ENCODE peak calls at places on chromosomes 5 and 9, in seven cellular contexts. Z, O, L, Q, J, B and H are unnamed samples.

GRCh38 chr5:6090079-6090654 is 288.2 kb downstream of the MED10 start:
- DNase-seq in Q (no peak), B (no peak), O (no peak), J (no peak), Z (no peak), L (no peak), H (no peak)

GRCh38 chr5:54738118-54738972 is 220.8 kb downstream of the SNX18 start:
- DNase-seq in B (no peak), L (no peak), Z (no peak), Q (peak), O (no peak), J (peak), H (no peak)

GRCh38 chr5:110815916-110816605 is 77.3 kb downstream of the SLC25A46 start:
- DNase-seq in J (no peak), Z (no peak), L (no peak), Q (no peak), B (no peak), O (no peak), H (no peak)

GRCh38 chr5:138077064-138077696 is 6.7 kb upstream of the WNT8A start:
- DNase-seq in Q (peak), L (peak), B (no peak), J (peak), O (peak), Z (peak), H (peak)

GRCh38 chr9:7967851-7968250 is 168.3 kb upstream of the DMAC1 start:
- DNase-seq in B (no peak), O (no peak), L (no peak), Q (no peak), Z (no peak), J (no peak), H (no peak)

GRCh38 chr9:112505607-112506006 is 19.0 kb downstream of the KIAA1958 start:
- DNase-seq in L (no peak), O (no peak), Z (no peak), J (no peak), B (no peak), Q (no peak), H (no peak)

GRCh38 chr9:87725356-87725899 is 491 bp upstream of the CTSL start:
- DNase-seq in L (peak), Z (no peak), O (peak), J (no peak), Q (no peak), B (no peak), H (no peak)

GRCh38 chr5:150517272-150518152 is 9.6 kb downstream of the NDST1 start:
- DNase-seq in Z (no peak), L (no peak), B (no peak), Q (peak), J (peak), O (peak), H (no peak)

GRCh38 chr9:98869866-98870265 is 62.4 kb downstream of the GALNT12 start:
- DNase-seq in Z (no peak), Q (no peak), O (no peak), L (no peak), J (no peak), B (no peak), H (no peak)

GRCh38 chr9:131734165-131734610 is 5.7 kb downstream of the RAPGEF1 start:
- DNase-seq in Q (no peak), L (no peak), B (no peak), O (no peak), Z (peak), J (peak), H (no peak)

GRCh38 chr5:116571568-116572321 is 2.9 kb downstream of the SEMA6A start:
- DNase-seq in J (no peak), Q (no peak), B (no peak), L (peak), O (no peak), Z (no peak), H (no peak)

GRCh38 chr9:116928884-116929283 is 241.8 kb downstream of the TRIM32 start:
- DNase-seq in Q (no peak), B (no peak), L (peak), J (no peak), O (no peak), Z (no peak), H (no peak)

GRCh38 chr9:23581936-23582335 is 244.1 kb downstream of the ELAVL2 start:
- DNase-seq in B (no peak), L (no peak), Z (no peak), O (no peak), Q (no peak), J (no peak), H (no peak)

GRCh38 chr9:131264231-131264630 is 12.1 kb downstream of the FAM78A start:
- DNase-seq in J (no peak), B (no peak), Q (no peak), L (no peak), O (no peak), Z (no peak), H (no peak)

GRCh38 chr5:176619569-176620332 is 9.8 kb upstream of the GPRIN1 start:
- DNase-seq in J (no peak), L (no peak), O (no peak), Z (no peak), Q (no peak), B (no peak), H (no peak)

GRCh38 chr9:3398232-3398648 is 127.6 kb downstream of the RFX3 start:
- DNase-seq in B (no peak), O (no peak), L (no peak), Z (no peak), J (no peak), Q (no peak), H (no peak)

GRCh38 chr5:174343826-174344225 is 298.3 kb downstream of the NSG2 start:
- DNase-seq in B (no peak), Q (no peak), Z (no peak), J (no peak), L (no peak), O (no peak), H (no peak)

GRCh38 chr5:161691911-161692310 is 6.4 kb downstream of the GABRA6 start:
- DNase-seq in Z (no peak), Q (no peak), J (no peak), O (no peak), L (no peak), B (no peak), H (no peak)

GRCh38 chr9:107340920-107341632 is 58.0 kb downstream of the RAD23B start:
- DNase-seq in L (peak), Z (peak), O (peak), B (peak), J (peak), Q (peak), H (peak)

GRCh38 chr5:83955916-83956315 is 235.3 kb upstream of the HAPLN1 start:
- DNase-seq in Z (no peak), O (no peak), Q (peak), J (no peak), L (no peak), B (no peak), H (no peak)

GRCh38 chr9:447230-448025 is 232.8 kb downstream of the DOCK8 start:
- DNase-seq in J (no peak), O (peak), Q (no peak), B (no peak), L (no peak), Z (peak), H (no peak)

GRCh38 chr5:151886741-151887261 is 37.9 kb downstream of the GLRA1 start:
- DNase-seq in L (no peak), B (no peak), Q (no peak), O (no peak), J (no peak), Z (no peak), H (no peak)

GRCh38 chr5:756865-757345 is 27.6 kb downstream of the ZDHHC11B start:
- DNase-seq in L (no peak), B (peak), J (peak), Z (no peak), Q (no peak), O (no peak), H (no peak)

GRCh38 chr5:95892784-95893354 is 68.8 kb downstream of the ELL2 start:
- DNase-seq in J (no peak), Z (no peak), B (no peak), L (peak), O (peak), Q (peak), H (peak)

GRCh38 chr9:136645903-136646754 is 16.6 kb upstream of the EGFL7 start:
- DNase-seq in L (peak), J (peak), Z (no peak), B (no peak), O (no peak), Q (no peak), H (no peak)

GRCh38 chr5:96876292-96876850 is at the start of gene ERAP2:
- DNase-seq in B (no peak), Q (peak), O (peak), J (no peak), L (no peak), Z (no peak), H (no peak)

GRCh38 chr9:97710356-97711222 is 13.4 kb upstream of the XPA start:
- DNase-seq in O (peak), L (peak), Q (peak), Z (no peak), B (no peak), J (no peak), H (peak)

GRCh38 chr5:72300590-72301339 is 19.3 kb downstream of the MRPS27 start:
- DNase-seq in Z (no peak), J (no peak), O (no peak), L (no peak), B (no peak), Q (no peak), H (no peak)
- TF ChIP-seq CTCF in Z (no peak), J (no peak), O (no peak), L (no peak), B (no peak), Q (no peak), H (no peak)

GRCh38 chr5:126561908-126562307 is 33.1 kb downstream of the ALDH7A1 start:
- DNase-seq in Z (no peak), O (no peak), Q (peak), J (no peak), B (no peak), L (no peak), H (no peak)
- TF ChIP-seq CTCF in Z (no peak), O (no peak), Q (no peak), J (no peak), B (peak), L (no peak), H (no peak)

DNA sequence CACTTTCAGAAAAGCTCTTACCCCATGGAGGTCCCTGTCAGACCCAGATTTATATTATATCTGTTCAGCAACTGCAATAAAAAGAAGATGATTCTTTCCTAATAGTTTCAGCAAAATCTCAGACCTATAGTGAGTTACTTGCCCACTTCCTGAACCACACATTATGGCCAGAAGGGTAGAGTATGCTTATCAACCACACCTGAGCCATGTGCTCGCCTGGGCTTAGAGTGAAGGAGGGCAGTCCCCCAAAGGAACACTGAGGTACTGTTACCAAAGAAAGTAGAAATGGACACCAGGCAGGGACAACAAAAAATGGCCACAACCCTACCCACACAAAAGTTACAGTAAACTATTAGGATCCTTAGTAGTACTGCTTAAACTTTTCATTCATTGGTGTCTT is 128.7 kb downstream of the ZNF608 start:
- DNase-seq in L (no peak), B (no peak), Q (no peak), J (no peak), O (no peak), Z (no peak), H (no peak)
- TF ChIP-seq CTCF in L (no peak), B (no peak), Q (no peak), J (no peak), O (no peak), Z (no peak), H (no peak)

GRCh38 chr5:14268236-14268701 is 125.1 kb downstream of the TRIO start:
- DNase-seq in L (no peak), B (no peak), Q (peak), O (peak), J (no peak), Z (no peak), H (no peak)
- TF ChIP-seq CTCF in L (no peak), B (no peak), Q (no peak), O (no peak), J (no peak), Z (no peak), H (no peak)

GRCh38 chr9:111038336-111039202 is at the start of gene LPAR1:
- DNase-seq in J (peak), Z (no peak), Q (peak), L (peak), B (peak), O (no peak), H (peak)

GRCh38 chr9:111036946-111037743 is 1.1 kb downstream of the LPAR1 start:
- DNase-seq in B (no peak), O (no peak), J (no peak), Q (peak), L (peak), Z (no peak), H (no peak)

GRCh38 chr9:111039203-111039907 is 1.1 kb upstream of the LPAR1 start:
- DNase-seq in Z (no peak), Q (no peak), L (peak), B (no peak), O (no peak), J (no peak), H (no peak)

GRCh38 chr9:111036068-111036789 is 2.0 kb downstream of the LPAR1 start:
- DNase-seq in Z (no peak), O (no peak), Q (peak), J (peak), B (peak), L (peak), H (no peak)

GRCh38 chr9:111037744-111038335 is 430 bp downstream of the LPAR1 start:
- DNase-seq in J (peak), O (no peak), B (peak), L (peak), Q (peak), Z (no peak), H (peak)
- TF ChIP-seq CTCF in J (peak), O (peak), B (peak), L (peak), Q (peak), Z (no peak), H (peak)

GRCh38 chr9:69671904-69672827 is at the start of gene APBA1:
- DNase-seq in B (peak), Q (peak), Z (no peak), L (peak), O (peak), J (peak), H (peak)
- TF ChIP-seq CTCF in B (peak), Q (no peak), Z (no peak), L (peak), O (no peak), J (no peak), H (peak)